ENCODE peak calls at places on chromosome 4, in six cellular contexts. One of them, this sample, is unnamed.

GRCh38 chr4:38160487-38161207 is 200.4 kb downstream of the PTTG2 start:
- DNase-seq in fibroblast of pulmonary artery: peak; percentile 99
- DNase-seq in transverse colon: peak; percentile 33
- DNase-seq in A549: peak; percentile 60
- DNase-seq in type B pancreatic cell: no peak
- DNase-seq in MCF 10A: peak; percentile 96
- DNase-seq in this sample: peak; percentile 99

GRCh38 chr4:185238261-185238681 is 28.9 kb downstream of the SNX25 start:
- DNase-seq in fibroblast of pulmonary artery: peak; percentile 47
- DNase-seq in transverse colon: no peak
- DNase-seq in A549: no peak
- DNase-seq in type B pancreatic cell: no peak
- DNase-seq in MCF 10A: no peak
- DNase-seq in this sample: peak; percentile 79

GRCh38 chr4:55600640-55601039 is 8.6 kb upstream of the PDCL2 start:
- DNase-seq in fibroblast of pulmonary artery: no peak
- DNase-seq in transverse colon: no peak
- DNase-seq in A549: no peak
- DNase-seq in type B pancreatic cell: no peak
- DNase-seq in MCF 10A: no peak
- DNase-seq in this sample: no peak

GRCh38 chr4:66777097-66777496 is 768.2 kb downstream of the CENPC start:
- DNase-seq in fibroblast of pulmonary artery: peak; percentile 1
- DNase-seq in transverse colon: no peak
- DNase-seq in A549: no peak
- DNase-seq in type B pancreatic cell: no peak
- DNase-seq in MCF 10A: peak; percentile 6
- DNase-seq in this sample: no peak

GRCh38 chr4:53854991-53855885 is 209.2 kb downstream of the CHIC2 start:
- DNase-seq in fibroblast of pulmonary artery: peak; percentile 54
- DNase-seq in transverse colon: no peak
- DNase-seq in A549: no peak
- DNase-seq in type B pancreatic cell: no peak
- DNase-seq in MCF 10A: peak; percentile 39
- DNase-seq in this sample: peak; percentile 25

GRCh38 chr4:139828966-139829662 is 163.5 kb downstream of the MGST2 start:
- DNase-seq in fibroblast of pulmonary artery: no peak
- DNase-seq in transverse colon: no peak
- DNase-seq in A549: no peak
- DNase-seq in type B pancreatic cell: no peak
- DNase-seq in MCF 10A: no peak
- DNase-seq in this sample: no peak

GRCh38 chr4:56768301-56768700 is 53.2 kb downstream of the SPINK2 start:
- DNase-seq in fibroblast of pulmonary artery: no peak
- DNase-seq in transverse colon: no peak
- DNase-seq in A549: no peak
- DNase-seq in type B pancreatic cell: no peak
- DNase-seq in MCF 10A: no peak
- DNase-seq in this sample: no peak

GRCh38 chr4:55637272-55637820 is 1.2 kb upstream of the NMU start:
- DNase-seq in fibroblast of pulmonary artery: no peak
- DNase-seq in transverse colon: no peak
- DNase-seq in A549: no peak
- DNase-seq in type B pancreatic cell: no peak
- DNase-seq in MCF 10A: no peak
- DNase-seq in this sample: no peak

GRCh38 chr4:19349416-19349815 is 902.3 kb upstream of the SLIT2 start:
- DNase-seq in fibroblast of pulmonary artery: no peak
- DNase-seq in transverse colon: no peak
- DNase-seq in A549: no peak
- DNase-seq in type B pancreatic cell: no peak
- DNase-seq in MCF 10A: no peak
- DNase-seq in this sample: no peak

GRCh38 chr4:176498857-176499256 is 179.1 kb downstream of the SPCS3 start:
- DNase-seq in fibroblast of pulmonary artery: peak; percentile 28
- DNase-seq in transverse colon: no peak
- DNase-seq in A549: no peak
- DNase-seq in type B pancreatic cell: no peak
- DNase-seq in MCF 10A: no peak
- DNase-seq in this sample: no peak

GRCh38 chr4:7195138-7195510 is 2.8 kb downstream of the SORCS2 start:
- DNase-seq in fibroblast of pulmonary artery: no peak
- DNase-seq in transverse colon: no peak
- DNase-seq in A549: no peak
- DNase-seq in type B pancreatic cell: no peak
- DNase-seq in MCF 10A: no peak
- DNase-seq in this sample: no peak

GRCh38 chr4:154441982-154442381 is 49.6 kb downstream of the DCHS2 start:
- DNase-seq in fibroblast of pulmonary artery: no peak
- DNase-seq in transverse colon: no peak
- DNase-seq in A549: no peak
- DNase-seq in type B pancreatic cell: no peak
- DNase-seq in MCF 10A: no peak
- DNase-seq in this sample: no peak

GRCh38 chr4:153142700-153143438 is 61.4 kb upstream of the TRIM2 start:
- DNase-seq in fibroblast of pulmonary artery: peak; percentile 80
- DNase-seq in transverse colon: peak; percentile 85
- DNase-seq in A549: peak; percentile 70
- DNase-seq in type B pancreatic cell: no peak
- DNase-seq in MCF 10A: peak; percentile 79
- DNase-seq in this sample: peak; percentile 75

GRCh38 chr4:102139132-102139573 is 206.1 kb downstream of the SLC39A8 start:
- DNase-seq in fibroblast of pulmonary artery: peak; percentile 98
- DNase-seq in transverse colon: no peak
- DNase-seq in A549: no peak
- DNase-seq in type B pancreatic cell: no peak
- DNase-seq in MCF 10A: peak; percentile 90
- DNase-seq in this sample: no peak

GRCh38 chr4:54197926-54198325 is 31.2 kb upstream of the PDGFRA start:
- DNase-seq in fibroblast of pulmonary artery: no peak
- DNase-seq in transverse colon: no peak
- DNase-seq in A549: no peak
- DNase-seq in type B pancreatic cell: no peak
- DNase-seq in MCF 10A: no peak
- DNase-seq in this sample: no peak

GRCh38 chr4:2261110-2261852 is 628 bp downstream of the MXD4 start:
- DNase-seq in fibroblast of pulmonary artery: peak; percentile 48
- DNase-seq in transverse colon: peak; percentile 66
- DNase-seq in A549: peak; percentile 7
- DNase-seq in type B pancreatic cell: no peak
- DNase-seq in MCF 10A: peak; percentile 38
- DNase-seq in this sample: peak; percentile 15

GRCh38 chr4:78578674-78579430 is 27.3 kb downstream of the ANXA3 start:
- DNase-seq in fibroblast of pulmonary artery: no peak
- DNase-seq in transverse colon: no peak
- DNase-seq in A549: no peak
- DNase-seq in type B pancreatic cell: no peak
- DNase-seq in MCF 10A: no peak
- DNase-seq in this sample: no peak

GRCh38 chr4:23934223-23934622 is 44.4 kb upstream of the PPARGC1A start:
- DNase-seq in fibroblast of pulmonary artery: no peak
- DNase-seq in transverse colon: no peak
- DNase-seq in A549: no peak
- DNase-seq in type B pancreatic cell: no peak
- DNase-seq in MCF 10A: no peak
- DNase-seq in this sample: no peak

GRCh38 chr4:125315571-125316390 is 1.0 kb downstream of the FAT4 start:
- DNase-seq in fibroblast of pulmonary artery: peak; percentile 62
- DNase-seq in transverse colon: peak; percentile 13
- DNase-seq in A549: peak; percentile 18
- DNase-seq in type B pancreatic cell: peak; percentile 81
- DNase-seq in MCF 10A: peak; percentile 59
- DNase-seq in this sample: peak; percentile 23

GRCh38 chr4:128847074-128847724 is 37.7 kb downstream of the JADE1 start:
- DNase-seq in fibroblast of pulmonary artery: no peak
- DNase-seq in transverse colon: no peak
- DNase-seq in A549: no peak
- DNase-seq in type B pancreatic cell: no peak
- DNase-seq in MCF 10A: peak; percentile 67
- DNase-seq in this sample: no peak

GRCh38 chr4:122854444-122854843 is 27.8 kb downstream of the FGF2 start:
- DNase-seq in fibroblast of pulmonary artery: no peak
- DNase-seq in transverse colon: no peak
- DNase-seq in A549: no peak
- DNase-seq in type B pancreatic cell: no peak
- DNase-seq in MCF 10A: no peak
- DNase-seq in this sample: no peak

GRCh38 chr4:17283832-17284231 is 228.1 kb downstream of the QDPR start:
- DNase-seq in fibroblast of pulmonary artery: no peak
- DNase-seq in transverse colon: no peak
- DNase-seq in A549: no peak
- DNase-seq in type B pancreatic cell: no peak
- DNase-seq in MCF 10A: no peak
- DNase-seq in this sample: no peak

GRCh38 chr4:151687021-151687640 is 73.7 kb downstream of the GATB start:
- DNase-seq in fibroblast of pulmonary artery: no peak
- DNase-seq in transverse colon: no peak
- DNase-seq in A549: no peak
- DNase-seq in type B pancreatic cell: no peak
- DNase-seq in MCF 10A: no peak
- DNase-seq in this sample: peak; percentile 36

GRCh38 chr4:140523857-140524742 is at the start of gene ELMOD2:
- DNase-seq in fibroblast of pulmonary artery: peak; percentile 97
- DNase-seq in transverse colon: peak; percentile 99
- DNase-seq in A549: peak; percentile 91
- DNase-seq in type B pancreatic cell: peak; percentile 97
- DNase-seq in MCF 10A: peak; percentile 97
- DNase-seq in this sample: peak; percentile 97

GRCh38 chr4:124409044-124409443 is 303.5 kb downstream of the ANKRD50 start:
- DNase-seq in fibroblast of pulmonary artery: peak; percentile 24
- DNase-seq in transverse colon: no peak
- DNase-seq in A549: no peak
- DNase-seq in type B pancreatic cell: no peak
- DNase-seq in MCF 10A: no peak
- DNase-seq in this sample: peak; percentile 44

GRCh38 chr4:87068591-87069021 is 133.8 kb downstream of the AFF1 start:
- DNase-seq in fibroblast of pulmonary artery: peak; percentile 56
- DNase-seq in transverse colon: no peak
- DNase-seq in A549: no peak
- DNase-seq in type B pancreatic cell: no peak
- DNase-seq in MCF 10A: no peak
- DNase-seq in this sample: no peak

GRCh38 chr4:88605744-88606143 is 13.5 kb downstream of the HERC3 start:
- DNase-seq in fibroblast of pulmonary artery: no peak
- DNase-seq in transverse colon: peak; percentile 16
- DNase-seq in A549: no peak
- DNase-seq in type B pancreatic cell: no peak
- DNase-seq in MCF 10A: no peak
- DNase-seq in this sample: no peak

GRCh38 chr4:158630893-158631292 is 40.8 kb downstream of the C4orf46 start:
- DNase-seq in fibroblast of pulmonary artery: peak; percentile 65
- DNase-seq in transverse colon: peak; percentile 8
- DNase-seq in A549: no peak
- DNase-seq in type B pancreatic cell: no peak
- DNase-seq in MCF 10A: peak; percentile 32
- DNase-seq in this sample: peak; percentile 13

GRCh38 chr4:108213308-108213707 is 44.6 kb upstream of the LEF1 start:
- DNase-seq in fibroblast of pulmonary artery: no peak
- DNase-seq in transverse colon: no peak
- DNase-seq in A549: no peak
- DNase-seq in type B pancreatic cell: no peak
- DNase-seq in MCF 10A: no peak
- DNase-seq in this sample: no peak

GRCh38 chr4:123535037-123535748 is 138.6 kb downstream of the SPRY1 start:
- DNase-seq in fibroblast of pulmonary artery: no peak
- DNase-seq in transverse colon: no peak
- DNase-seq in A549: no peak
- DNase-seq in type B pancreatic cell: no peak
- DNase-seq in MCF 10A: no peak
- DNase-seq in this sample: no peak

GRCh38 chr4:182831376-182831775 is 85.8 kb downstream of the DCTD start:
- DNase-seq in fibroblast of pulmonary artery: no peak
- DNase-seq in transverse colon: no peak
- DNase-seq in A549: no peak
- DNase-seq in type B pancreatic cell: no peak
- DNase-seq in MCF 10A: no peak
- DNase-seq in this sample: no peak

GRCh38 chr4:20422398-20422797 is 170.7 kb downstream of the SLIT2 start:
- DNase-seq in fibroblast of pulmonary artery: peak; percentile 80
- DNase-seq in transverse colon: peak; percentile 60
- DNase-seq in A549: no peak
- DNase-seq in type B pancreatic cell: no peak
- DNase-seq in MCF 10A: peak; percentile 66
- DNase-seq in this sample: peak; percentile 53

GRCh38 chr4:117577686-117578085 is 456.6 kb upstream of the NDST3 start:
- DNase-seq in fibroblast of pulmonary artery: no peak
- DNase-seq in transverse colon: no peak
- DNase-seq in A549: no peak
- DNase-seq in type B pancreatic cell: no peak
- DNase-seq in MCF 10A: no peak
- DNase-seq in this sample: no peak

GRCh38 chr4:9997881-9998280 is 23.4 kb downstream of the SLC2A9 start:
- DNase-seq in fibroblast of pulmonary artery: no peak
- DNase-seq in transverse colon: no peak
- DNase-seq in A549: no peak
- DNase-seq in type B pancreatic cell: no peak
- DNase-seq in MCF 10A: no peak
- DNase-seq in this sample: no peak

GRCh38 chr4:24473309-24473721 is 111.0 kb downstream of the DHX15 start:
- DNase-seq in fibroblast of pulmonary artery: peak; percentile 36
- DNase-seq in transverse colon: peak; percentile 12
- DNase-seq in A549: no peak
- DNase-seq in type B pancreatic cell: no peak
- DNase-seq in MCF 10A: peak; percentile 30
- DNase-seq in this sample: peak; percentile 39

GRCh38 chr4:46886711-46887110 is 22.3 kb downstream of the COX7B2 start:
- DNase-seq in fibroblast of pulmonary artery: peak; percentile 21
- DNase-seq in transverse colon: no peak
- DNase-seq in A549: no peak
- DNase-seq in type B pancreatic cell: no peak
- DNase-seq in MCF 10A: peak; percentile 29
- DNase-seq in this sample: no peak
- TF ChIP-seq CTCF in fibroblast of pulmonary artery: peak; percentile 36
- TF ChIP-seq CTCF in transverse colon: peak; percentile 12
- TF ChIP-seq CTCF in A549: no peak
- TF ChIP-seq CTCF in type B pancreatic cell: peak; percentile 68
- TF ChIP-seq CTCF in MCF 10A: peak; percentile 28
- TF ChIP-seq CTCF in this sample: peak; percentile 54

GRCh38 chr4:1244081-1244977 is 4.6 kb downstream of the CTBP1 start:
- DNase-seq in fibroblast of pulmonary artery: no peak
- DNase-seq in transverse colon: peak; percentile 16
- DNase-seq in A549: no peak
- DNase-seq in type B pancreatic cell: no peak
- DNase-seq in MCF 10A: no peak
- DNase-seq in this sample: no peak
- TF ChIP-seq CTCF in fibroblast of pulmonary artery: no peak
- TF ChIP-seq CTCF in transverse colon: no peak
- TF ChIP-seq CTCF in A549: no peak
- TF ChIP-seq CTCF in type B pancreatic cell: no peak
- TF ChIP-seq CTCF in MCF 10A: no peak
- TF ChIP-seq CTCF in this sample: no peak

GRCh38 chr4:28518781-28519180 is 1658.1 kb downstream of the STIM2 start:
- DNase-seq in fibroblast of pulmonary artery: peak; percentile 14
- DNase-seq in transverse colon: no peak
- DNase-seq in A549: no peak
- DNase-seq in type B pancreatic cell: no peak
- DNase-seq in MCF 10A: peak; percentile 1
- DNase-seq in this sample: peak; percentile 37
- TF ChIP-seq CTCF in fibroblast of pulmonary artery: no peak
- TF ChIP-seq CTCF in transverse colon: no peak
- TF ChIP-seq CTCF in A549: no peak
- TF ChIP-seq CTCF in type B pancreatic cell: no peak
- TF ChIP-seq CTCF in MCF 10A: no peak
- TF ChIP-seq CTCF in this sample: no peak

GRCh38 chr4:133154725-133155124 is 5.6 kb downstream of the PCDH10 start:
- DNase-seq in fibroblast of pulmonary artery: peak; percentile 79
- DNase-seq in transverse colon: no peak
- DNase-seq in A549: no peak
- DNase-seq in type B pancreatic cell: peak; percentile 36
- DNase-seq in MCF 10A: peak; percentile 31
- DNase-seq in this sample: peak; percentile 63
- TF ChIP-seq CTCF in fibroblast of pulmonary artery: peak; percentile 84
- TF ChIP-seq CTCF in transverse colon: peak; percentile 13
- TF ChIP-seq CTCF in A549: peak; percentile 45
- TF ChIP-seq CTCF in type B pancreatic cell: peak; percentile 83
- TF ChIP-seq CTCF in MCF 10A: peak; percentile 51
- TF ChIP-seq CTCF in this sample: peak; percentile 80